ENCODE peak calls at places on chromosomes 2 and 18, in five cellular contexts. J, V, C, E and K are unnamed samples.

GRCh38 chr18:79064228-79064627 is 5.0 kb upstream of the ATP9B start:
- DNase-seq in J (no peak), V (no peak), C (no peak), E (no peak), K (no peak)

GRCh38 chr2:231295363-231295655 is 96.9 kb downstream of the ARMC9 start:
- DNase-seq in J (no peak), V (no peak), C (no peak), E (no peak), K (no peak)

GRCh38 chr2:219368690-219369108 is 19.0 kb downstream of the DNPEP start:
- DNase-seq in J (no peak), V (no peak), C (no peak), E (no peak), K (no peak)

GRCh38 chr2:215369191-215369760 is 57.4 kb downstream of the ATIC start:
- DNase-seq in J (no peak), V (no peak), C (no peak), E (no peak), K (no peak)

GRCh38 chr18:3213231-3214059 is 6.3 kb downstream of the MYOM1 start:
- DNase-seq in J (no peak), V (no peak), C (no peak), E (peak; percentile 50), K (peak; percentile 36)

GRCh38 chr2:53740170-53740569 is 27.4 kb upstream of the CHAC2 start:
- DNase-seq in J (peak; percentile 20), V (no peak), C (peak; percentile 13), E (no peak), K (peak; percentile 4)

GRCh38 chr2:200728630-200729029 is 83.1 kb upstream of the BZW1 start:
- DNase-seq in J (no peak), V (no peak), C (no peak), E (no peak), K (no peak)

GRCh38 chr18:67043276-67043675 is 439.4 kb upstream of the CDH19 start:
- DNase-seq in J (no peak), V (no peak), C (no peak), E (no peak), K (no peak)

GRCh38 chr2:199973703-199974102 is 18.3 kb downstream of the MAIP1 start:
- DNase-seq in J (peak; percentile 48), V (no peak), C (peak; percentile 19), E (no peak), K (peak; percentile 51)

GRCh38 chr18:52160652-52161051 is 179.3 kb upstream of the DCC start:
- DNase-seq in J (no peak), V (no peak), C (peak; percentile 2), E (no peak), K (no peak)

GRCh38 chr2:10389596-10389995 is 58.5 kb downstream of the ODC1 start:
- DNase-seq in J (no peak), V (no peak), C (no peak), E (no peak), K (peak; percentile 94)
- H3K27ac ChIP-seq in J (no peak overlapping the region), V (no peak overlapping the region), C (no peak overlapping the region), E (no peak overlapping the region), K (peak overlapping the region; percentile 45)

GRCh38 chr2:7048762-7049294 is 131.6 kb downstream of the RNF144A start:
- DNase-seq in J (no peak), V (no peak), C (no peak), E (no peak), K (no peak)

GRCh38 chr2:7057865-7058400 is 140.7 kb downstream of the RNF144A start:
- DNase-seq in J (no peak), V (no peak), C (no peak), E (peak; percentile 51), K (peak; percentile 25)

GRCh38 chr2:7053650-7054262 is 136.5 kb downstream of the RNF144A start:
- DNase-seq in J (peak; percentile 55), V (no peak), C (no peak), E (no peak), K (peak; percentile 19)

GRCh38 chr2:7052404-7052803 is 135.2 kb downstream of the RNF144A start:
- DNase-seq in J (no peak), V (no peak), C (no peak), E (no peak), K (no peak)
- H3K27me3 ChIP-seq in J (no peaks in the 10 kb centered on the region), V (no peaks in the 10 kb centered on the region), C (no peaks in the 10 kb centered on the region), E (no peaks in the 10 kb centered on the region), K (no peaks in the 10 kb centered on the region)

DNA sequence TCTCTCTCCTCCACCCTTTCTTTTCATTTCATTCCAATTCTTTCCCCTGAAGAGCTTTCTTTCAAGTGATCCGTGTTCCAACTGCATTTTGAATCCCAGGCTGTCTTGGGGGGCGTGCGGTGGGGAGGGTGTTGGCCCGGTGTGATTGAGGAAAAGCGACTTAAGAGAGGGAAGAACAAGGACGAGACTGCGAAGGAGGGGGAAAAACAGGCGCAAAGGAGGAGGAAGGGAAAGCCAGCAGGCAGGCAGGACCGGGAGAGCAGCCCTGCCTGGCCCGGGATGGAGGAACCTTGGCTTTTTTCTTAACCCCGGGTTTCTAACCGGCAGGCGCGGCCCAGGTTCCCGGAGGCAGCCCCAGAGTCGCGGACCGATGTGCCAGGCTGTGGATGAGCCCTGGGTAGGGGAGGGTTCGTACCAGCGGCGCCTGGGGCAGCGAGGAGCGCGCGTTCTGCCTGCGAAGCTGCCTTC is 1.3 kb downstream of the ADCYAP1 start:
- DNase-seq in J (peak; percentile 45), V (no peak), C (no peak), E (no peak), K (no peak)
- H3K27ac ChIP-seq in J (no peak overlapping the region), V (no peak overlapping the region), C (no peak overlapping the region), E (no peak overlapping the region), K (no peak overlapping the region)

GRCh38 chr2:45012733-45013132 is 3.5 kb upstream of the SIX2 start:
- DNase-seq in J (no peak), V (no peak), C (no peak), E (no peak), K (no peak)

GRCh38 chr2:45010706-45011036 is 1.4 kb upstream of the SIX2 start:
- DNase-seq in J (peak; percentile 31), V (no peak), C (no peak), E (no peak), K (no peak)

GRCh38 chr2:45013229-45014015 is 4.2 kb upstream of the SIX2 start:
- DNase-seq in J (peak; percentile 59), V (no peak), C (peak; percentile 28), E (no peak), K (no peak)

GRCh38 chr2:45009928-45010705 is 865 bp upstream of the SIX2 start:
- DNase-seq in J (peak; percentile 81), V (no peak), C (peak; percentile 70), E (no peak), K (no peak)

DNA sequence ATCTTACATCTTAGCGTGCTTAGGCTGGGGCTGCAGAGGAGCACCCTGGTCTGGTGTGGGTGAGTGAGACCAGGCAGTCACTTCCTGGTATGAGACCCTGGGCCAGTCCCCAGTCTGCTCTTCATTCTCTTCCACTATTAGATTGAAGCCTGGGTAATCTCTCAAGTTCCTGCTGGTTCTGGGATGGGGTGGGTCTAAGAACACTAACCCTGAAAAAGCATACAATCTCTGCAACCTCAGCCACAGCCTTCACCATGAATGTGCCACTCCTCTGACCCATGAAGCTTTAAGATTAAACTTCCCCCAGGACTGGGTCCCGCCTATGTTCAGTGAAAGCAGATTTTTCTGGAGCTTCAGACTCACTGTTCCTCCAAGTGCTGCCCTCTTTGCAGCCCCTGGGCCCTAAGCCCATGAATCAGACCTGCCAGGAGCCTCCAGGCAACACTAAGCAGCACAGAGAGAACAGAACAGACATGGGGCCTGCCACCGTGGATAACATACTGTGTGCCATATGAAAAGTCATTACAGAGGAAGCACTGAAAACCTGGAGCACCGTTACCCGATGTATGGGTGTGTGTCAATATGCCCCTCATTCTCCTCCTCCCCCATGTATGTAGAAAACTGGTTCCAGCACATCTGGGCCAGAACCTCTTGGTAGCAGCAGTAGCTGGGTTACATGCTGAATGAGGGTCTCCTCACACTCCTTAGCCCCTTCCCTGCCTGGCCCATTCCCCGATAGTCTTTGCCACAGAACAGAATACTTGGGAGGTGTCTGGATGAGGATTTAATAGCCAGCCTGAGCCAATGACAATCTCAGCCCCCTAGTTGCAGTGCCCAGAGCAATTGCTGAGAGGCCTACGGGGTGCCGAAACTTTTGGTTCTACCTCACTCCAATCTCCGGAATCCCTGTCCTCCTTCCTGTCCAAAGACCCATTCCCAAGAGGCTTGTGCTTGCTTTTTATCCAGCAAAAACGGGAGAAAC is 2.7 kb upstream of the SIX2 start:
- DNase-seq in J (no peak), V (no peak), C (no peak), E (no peak), K (no peak)
- H3K27me3 ChIP-seq in J (peaks cover 98% of the 10 kb centered on the region), V (peaks cover 25% of the 10 kb centered on the region), C (peaks cover 84% of the 10 kb centered on the region), E (peaks cover 27% of the 10 kb centered on the region), K (peaks cover 44% of the 10 kb centered on the region)

GRCh38 chr2:183519371-183520056 is 395.3 kb downstream of the NUP35 start:
- DNase-seq in J (no peak), V (no peak), C (no peak), E (no peak), K (peak; percentile 32)
- H3K27ac ChIP-seq in J (no peak overlapping the region), V (no peak overlapping the region), C (no peak overlapping the region), E (no peak overlapping the region), K (no peak overlapping the region)

GRCh38 chr2:43872151-43872550 is 33.4 kb downstream of the ABCG8 start:
- DNase-seq in J (no peak), V (no peak), C (no peak), E (no peak), K (no peak)
- H3K27me3 ChIP-seq in J (peaks cover 51% of the 10 kb centered on the region), V (no peaks in the 10 kb centered on the region), C (no peaks in the 10 kb centered on the region), E (peaks cover 6% of the 10 kb centered on the region), K (no peaks in the 10 kb centered on the region)

GRCh38 chr2:38948387-38948882 is 58.8 kb downstream of the ARHGEF33 start:
- DNase-seq in J (no peak), V (no peak), C (no peak), E (no peak), K (no peak)
- H3K27ac ChIP-seq in J (no peak overlapping the region), V (no peak overlapping the region), C (no peak overlapping the region), E (no peak overlapping the region), K (no peak overlapping the region)